ENCODE peak calls at places on chromosomes 2 and 18, in ten cellular contexts. S, K, Y, G, J, T, B, E, P and I are unnamed samples.

GRCh38 chr2:240886678-240887574 is 9.0 kb downstream of the MAB21L4 start:
- DNase-seq in S (peak), K (no peak), Y (no peak), G (no peak), J (no peak), T (no peak), B (no peak), E (no peak), P (no peak), I (no peak)

GRCh38 chr2:54386993-54387590 is 69.0 kb upstream of the SPTBN1 start:
- DNase-seq in S (peak), K (no peak), Y (peak), G (no peak), J (no peak), T (no peak), B (no peak), E (no peak), P (no peak), I (no peak)

GRCh38 chr2:185279999-185280398 is 458.6 kb upstream of the FSIP2 start:
- DNase-seq in S (no peak), K (no peak), Y (peak), G (peak), J (peak), T (no peak), B (no peak), E (peak), P (no peak), I (no peak)

GRCh38 chr2:210198326-210198725 is 26.9 kb downstream of the ACADL start:
- DNase-seq in S (no peak), K (no peak), Y (peak), G (peak), J (no peak), T (no peak), B (no peak), E (peak), P (no peak), I (no peak)

GRCh38 chr2:235162070-235162469 is 210.3 kb downstream of the SH3BP4 start:
- DNase-seq in S (no peak), K (no peak), Y (no peak), G (no peak), J (no peak), T (no peak), B (no peak), E (no peak), P (no peak), I (no peak)

GRCh38 chr2:201419057-201419635 is 32.1 kb downstream of the TRAK2 start:
- DNase-seq in S (no peak), K (no peak), Y (peak), G (peak), J (no peak), T (no peak), B (no peak), E (peak), P (no peak), I (no peak)

GRCh38 chr2:38074775-38075435 is 1.0 kb downstream of the CYP1B1 start:
- DNase-seq in S (peak), K (no peak), Y (peak), G (no peak), J (no peak), T (peak), B (no peak), E (no peak), P (peak), I (no peak)

GRCh38 chr2:210169871-210170441 is 1.3 kb downstream of the KANSL1L start:
- DNase-seq in S (no peak), K (no peak), Y (peak), G (peak), J (no peak), T (no peak), B (no peak), E (peak), P (no peak), I (peak)

GRCh38 chr2:114789989-114790388 is 347.5 kb downstream of the DPP10 start:
- DNase-seq in S (no peak), K (no peak), Y (no peak), G (no peak), J (no peak), T (no peak), B (no peak), E (no peak), P (no peak), I (no peak)

GRCh38 chr18:596288-596881 is 403 bp upstream of the CLUL1 start:
- DNase-seq in S (no peak), K (no peak), Y (peak), G (no peak), J (peak), T (no peak), B (peak), E (peak), P (peak), I (no peak)

GRCh38 chr2:16972276-16972675 is 306.6 kb upstream of the CYRIA start:
- DNase-seq in S (no peak), K (no peak), Y (peak), G (no peak), J (no peak), T (no peak), B (no peak), E (peak), P (no peak), I (no peak)

GRCh38 chr2:64943387-64944150 is 45.6 kb upstream of the SLC1A4 start:
- DNase-seq in S (peak), K (no peak), Y (peak), G (peak), J (no peak), T (no peak), B (peak), E (peak), P (no peak), I (peak)

GRCh38 chr2:10688921-10689807 is 611 bp downstream of the NOL10 start:
- DNase-seq in S (peak), K (no peak), Y (peak), G (no peak), J (peak), T (peak), B (peak), E (no peak), P (no peak), I (no peak)

GRCh38 chr2:76391663-76392062 is 680.9 kb upstream of the GCFC2 start:
- DNase-seq in S (no peak), K (no peak), Y (no peak), G (no peak), J (no peak), T (no peak), B (no peak), E (no peak), P (no peak), I (no peak)

GRCh38 chr2:6916736-6917070 is 509 bp upstream of the RNF144A start:
- DNase-seq in S (no peak), K (no peak), Y (no peak), G (no peak), J (no peak), T (no peak), B (no peak), E (no peak), P (no peak), I (no peak)

GRCh38 chr18:6509417-6510198 is 94.9 kb upstream of the L3MBTL4 start:
- DNase-seq in S (no peak), K (no peak), Y (peak), G (no peak), J (no peak), T (no peak), B (no peak), E (peak), P (no peak), I (no peak)

GRCh38 chr2:3246406-3246805 is 131.2 kb downstream of the EIPR1 start:
- DNase-seq in S (no peak), K (no peak), Y (no peak), G (no peak), J (no peak), T (no peak), B (no peak), E (no peak), P (no peak), I (no peak)

GRCh38 chr2:177714704-177715103 is 322.1 kb downstream of the AGPS start:
- DNase-seq in S (no peak), K (no peak), Y (no peak), G (no peak), J (no peak), T (no peak), B (no peak), E (no peak), P (no peak), I (no peak)

GRCh38 chr2:241892299-241893137 is 23.0 kb downstream of the RTP5 start:
- DNase-seq in S (peak), K (no peak), Y (no peak), G (peak), J (no peak), T (no peak), B (no peak), E (no peak), P (peak), I (no peak)

GRCh38 chr18:68667121-68667520 is 47.8 kb downstream of the TMX3 start:
- DNase-seq in S (no peak), K (no peak), Y (no peak), G (peak), J (no peak), T (no peak), B (no peak), E (no peak), P (no peak), I (no peak)

GRCh38 chr18:72991379-72991778 is 123.6 kb upstream of the NETO1 start:
- DNase-seq in S (no peak), K (no peak), Y (no peak), G (no peak), J (no peak), T (no peak), B (no peak), E (no peak), P (no peak), I (no peak)

GRCh38 chr2:144515694-144516416 is 4.1 kb downstream of the ZEB2 start:
- DNase-seq in S (peak), K (no peak), Y (peak), G (no peak), J (peak), T (peak), B (no peak), E (no peak), P (no peak), I (no peak)

GRCh38 chr2:109386004-109386695 is 227.6 kb downstream of the SEPTIN10 start:
- DNase-seq in S (peak), K (no peak), Y (peak), G (no peak), J (no peak), T (no peak), B (no peak), E (no peak), P (peak), I (no peak)

GRCh38 chr2:3264010-3264744 is 113.4 kb downstream of the EIPR1 start:
- DNase-seq in S (no peak), K (no peak), Y (no peak), G (no peak), J (no peak), T (peak), B (no peak), E (no peak), P (no peak), I (no peak)

GRCh38 chr2:73295751-73296400 is 2.5 kb upstream of the EGR4 start:
- DNase-seq in S (no peak), K (no peak), Y (no peak), G (no peak), J (no peak), T (no peak), B (no peak), E (peak), P (no peak), I (no peak)

GRCh38 chr2:202113571-202114142 is 40.6 kb downstream of the KIAA2012 start:
- DNase-seq in S (no peak), K (no peak), Y (peak), G (peak), J (no peak), T (no peak), B (no peak), E (peak), P (no peak), I (peak)

GRCh38 chr2:177433402-177433801 is 40.8 kb downstream of the AGPS start:
- DNase-seq in S (no peak), K (no peak), Y (peak), G (no peak), J (no peak), T (no peak), B (no peak), E (peak), P (no peak), I (no peak)

GRCh38 chr2:48651127-48651526 is 33.5 kb downstream of the GTF2A1L start:
- DNase-seq in S (no peak), K (no peak), Y (peak), G (peak), J (no peak), T (no peak), B (no peak), E (peak), P (no peak), I (peak)

GRCh38 chr18:42187611-42188378 is 232.8 kb downstream of the PIK3C3 start:
- DNase-seq in S (no peak), K (no peak), Y (no peak), G (no peak), J (no peak), T (no peak), B (no peak), E (peak), P (no peak), I (no peak)

GRCh38 chr2:207833265-207833751 is 63.6 kb upstream of the FZD5 start:
- DNase-seq in S (no peak), K (no peak), Y (no peak), G (no peak), J (no peak), T (no peak), B (no peak), E (peak), P (no peak), I (no peak)

GRCh38 chr2:210366675-210367080 is 51.7 kb upstream of the MYL1 start:
- DNase-seq in S (no peak), K (no peak), Y (no peak), G (no peak), J (no peak), T (no peak), B (no peak), E (no peak), P (no peak), I (no peak)

GRCh38 chr2:41194235-41194634 is 742.3 kb upstream of the SLC8A1 start:
- DNase-seq in S (no peak), K (no peak), Y (peak), G (no peak), J (no peak), T (no peak), B (peak), E (no peak), P (no peak), I (no peak)

GRCh38 chr2:68943581-68944568 is 8.8 kb downstream of the GKN2 start:
- DNase-seq in S (peak), K (no peak), Y (peak), G (peak), J (peak), T (peak), B (peak), E (peak), P (peak), I (no peak)

GRCh38 chr18:65468881-65469280 is 281.9 kb upstream of the CDH7 start:
- DNase-seq in S (no peak), K (no peak), Y (no peak), G (no peak), J (no peak), T (no peak), B (no peak), E (no peak), P (no peak), I (no peak)

GRCh38 chr2:42927334-42928160 is 135.2 kb upstream of the HAAO start:
- DNase-seq in S (peak), K (no peak), Y (no peak), G (no peak), J (no peak), T (no peak), B (no peak), E (no peak), P (no peak), I (no peak)

GRCh38 chr2:200767111-200767885 is 44.4 kb upstream of the BZW1 start:
- DNase-seq in S (no peak), K (no peak), Y (no peak), G (no peak), J (no peak), T (no peak), B (no peak), E (peak), P (no peak), I (no peak)

GRCh38 chr2:209633911-209634310 is 137.7 kb upstream of the UNC80 start:
- DNase-seq in S (no peak), K (no peak), Y (no peak), G (no peak), J (no peak), T (no peak), B (no peak), E (no peak), P (no peak), I (no peak)

GRCh38 chr2:178819147-178819875 is 12.1 kb upstream of the TTN start:
- DNase-seq in S (no peak), K (no peak), Y (no peak), G (no peak), J (no peak), T (no peak), B (no peak), E (no peak), P (no peak), I (no peak)

GRCh38 chr2:28449489-28450395 is 46.1 kb upstream of the PLB1 start:
- DNase-seq in S (no peak), K (no peak), Y (peak), G (peak), J (no peak), T (no peak), B (no peak), E (peak), P (no peak), I (no peak)

GRCh38 chr2:162890690-162891311 is 52.2 kb upstream of the KCNH7 start:
- DNase-seq in S (no peak), K (no peak), Y (peak), G (peak), J (peak), T (peak), B (peak), E (peak), P (peak), I (no peak)

GRCh38 chr2:88873620-88874019 is 182.1 kb downstream of the RPIA start:
- DNase-seq in S (no peak), K (no peak), Y (no peak), G (no peak), J (no peak), T (no peak), B (no peak), E (no peak), P (no peak), I (no peak)

GRCh38 chr2:88871336-88871735 is 179.9 kb downstream of the RPIA start:
- DNase-seq in S (no peak), K (no peak), Y (no peak), G (no peak), J (no peak), T (no peak), B (no peak), E (no peak), P (no peak), I (no peak)

GRCh38 chr2:88870267-88870839 is 178.9 kb downstream of the RPIA start:
- DNase-seq in S (no peak), K (no peak), Y (no peak), G (no peak), J (no peak), T (no peak), B (no peak), E (no peak), P (no peak), I (no peak)

GRCh38 chr2:88875749-88876148 is 184.3 kb downstream of the RPIA start:
- DNase-seq in S (no peak), K (no peak), Y (no peak), G (no peak), J (no peak), T (no peak), B (no peak), E (no peak), P (no peak), I (no peak)

DNA sequence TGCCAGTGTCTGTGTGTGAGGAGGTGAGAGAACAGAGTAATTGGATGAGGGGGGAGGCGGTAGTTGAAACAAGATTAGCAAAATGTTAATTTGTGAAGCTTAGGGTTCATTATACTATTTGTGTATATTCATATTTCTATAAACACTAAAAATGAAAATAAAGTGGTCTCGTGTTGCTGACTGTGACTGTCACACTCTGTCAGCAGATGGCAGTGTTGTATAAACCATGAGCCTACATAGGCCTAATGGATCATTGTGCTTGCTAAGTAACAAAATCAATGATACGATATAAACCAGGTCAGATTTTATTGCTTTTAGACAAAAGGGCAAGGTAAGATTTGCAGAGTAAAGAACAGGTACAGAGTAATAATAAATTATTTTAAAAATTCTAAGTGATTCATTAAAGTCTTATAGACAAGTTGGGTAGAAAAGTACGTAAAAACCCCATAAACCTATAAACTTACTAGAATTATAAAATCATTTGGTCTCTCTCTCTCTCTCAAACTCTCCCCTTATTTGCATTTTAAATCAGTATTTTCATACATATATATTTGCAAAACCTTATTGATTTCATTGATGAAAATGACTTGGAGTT is 182.7 kb downstream of the RPIA start:
- DNase-seq in S (no peak), K (no peak), Y (peak), G (peak), J (peak), T (peak), B (peak), E (peak), P (peak), I (peak)
- TF ChIP-seq CTCF in S (peak), K (peak), Y (peak), G (peak), J (peak), T (peak), B (peak), E (peak), P (peak), I (peak)

GRCh38 chr18:22197668-22198067 is 28.3 kb downstream of the GATA6 start:
- DNase-seq in S (no peak), K (no peak), Y (no peak), G (no peak), J (no peak), T (no peak), B (no peak), E (no peak), P (no peak), I (no peak)
- TF ChIP-seq CTCF in S (no peak), K (no peak), Y (no peak), G (no peak), J (no peak), T (no peak), B (no peak), E (no peak), P (no peak), I (no peak)

GRCh38 chr18:11322716-11323115 is 173.3 kb upstream of the PIEZO2 start:
- DNase-seq in S (no peak), K (no peak), Y (no peak), G (no peak), J (no peak), T (no peak), B (no peak), E (no peak), P (peak), I (no peak)
- TF ChIP-seq CTCF in S (no peak), K (no peak), Y (no peak), G (no peak), J (no peak), T (peak), B (no peak), E (no peak), P (no peak), I (no peak)

GRCh38 chr2:174546519-174547506 is 50.8 kb downstream of the WIPF1 start:
- DNase-seq in S (no peak), K (no peak), Y (peak), G (peak), J (peak), T (peak), B (no peak), E (peak), P (peak), I (no peak)
- TF ChIP-seq CTCF in S (no peak), K (no peak), Y (peak), G (peak), J (peak), T (no peak), B (peak), E (peak), P (no peak), I (peak)

GRCh38 chr2:221635949-221636348 is 63.8 kb upstream of the EPHA4 start:
- DNase-seq in S (no peak), K (no peak), Y (no peak), G (no peak), J (no peak), T (no peak), B (peak), E (peak), P (no peak), I (no peak)
- TF ChIP-seq CTCF in S (no peak), K (no peak), Y (peak), G (no peak), J (peak), T (no peak), B (peak), E (no peak), P (no peak), I (no peak)